ENCODE peak calls at places on chromosomes 7 and 10, in four cellular contexts. J is aorta, X is psoas muscle, N is heart right ventricle. D is an unnamed sample.

GRCh38 chr10:127937069-127937468 is 30.2 kb downstream of the PTPRE start:
- DNase-seq in J (no peak), X (no peak), N (no peak), D (no peak)

GRCh38 chr10:132519382-132520146 is 18.0 kb upstream of the INPP5A start:
- DNase-seq in J (peak; percentile 75), X (peak; percentile 67), N (peak; percentile 72), D (peak; percentile 21)

GRCh38 chr7:123948122-123948521 is 23.1 kb downstream of the SPAM1 start:
- DNase-seq in J (no peak), X (no peak), N (no peak), D (no peak)

GRCh38 chr7:123718773-123719480 is 29.9 kb downstream of the WASL start:
- DNase-seq in J (no peak), X (no peak), N (no peak), D (no peak)

GRCh38 chr7:118080947-118081346 is 103.0 kb upstream of the LSM8 start:
- DNase-seq in J (no peak), X (no peak), N (no peak), D (no peak)

GRCh38 chr10:122062831-122063674 is 74.1 kb downstream of the TACC2 start:
- DNase-seq in J (peak; percentile 87), X (peak; percentile 94), N (peak; percentile 85), D (peak; percentile 93)

GRCh38 chr7:123769371-123769770 is 20.6 kb upstream of the WASL start:
- DNase-seq in J (no peak), X (no peak), N (peak; percentile 45), D (no peak)

GRCh38 chr10:124165827-124166226 is 72.4 kb upstream of the CHST15 start:
- DNase-seq in J (no peak), X (no peak), N (no peak), D (no peak)

GRCh38 chr10:70190581-70190980 is 20.3 kb upstream of the SAR1A start:
- DNase-seq in J (no peak), X (no peak), N (no peak), D (no peak)

GRCh38 chr7:22074961-22075360 is 129.3 kb upstream of the CDCA7L start:
- DNase-seq in J (no peak), X (no peak), N (no peak), D (no peak)

GRCh38 chr10:58291538-58292174 is 22.7 kb downstream of the CISD1 start:
- DNase-seq in J (no peak), X (no peak), N (no peak), D (no peak)
- H3K4me1 ChIP-seq in J (no peaks in the 10 kb centered on the region), X (no peaks in the 10 kb centered on the region), N (no peaks in the 10 kb centered on the region), D (no peaks in the 10 kb centered on the region)

DNA sequence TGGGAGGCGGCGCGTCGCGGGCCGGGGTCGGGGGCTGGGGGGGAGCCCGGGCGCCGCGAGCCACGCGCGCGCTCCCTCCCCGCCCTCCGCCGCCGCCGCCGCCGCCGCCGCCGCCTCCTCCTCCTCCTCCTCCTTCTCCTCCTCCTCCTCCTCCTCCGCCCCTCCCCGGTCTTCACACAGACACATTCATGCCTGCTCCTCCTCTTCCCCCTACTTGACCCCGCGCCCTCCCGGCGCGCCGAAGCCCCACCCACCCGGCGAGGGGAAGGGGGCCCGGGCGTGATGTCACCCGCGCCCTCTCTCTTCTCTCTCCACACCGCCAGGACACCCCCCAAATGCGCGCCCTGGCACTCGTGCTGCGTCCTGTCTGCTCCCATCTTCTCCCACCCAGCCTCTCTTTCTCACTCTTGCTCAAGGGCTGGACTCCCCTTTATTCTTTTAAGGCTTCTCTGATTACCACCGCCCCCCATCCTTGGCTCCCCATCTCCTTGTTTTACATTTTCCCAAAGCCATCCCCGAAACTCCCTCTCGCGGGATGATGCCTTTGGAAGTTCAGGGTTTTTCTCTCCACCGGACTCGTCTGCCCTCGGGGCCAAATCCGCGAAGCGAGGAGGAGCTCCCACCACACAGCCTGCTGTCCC is 1.0 kb upstream of the GLI3 start:
- DNase-seq in J (peak; percentile 86), X (peak; percentile 90), N (peak; percentile 76), D (peak; percentile 73)
- H3K27ac ChIP-seq in J (peak overlapping the region; percentile 68), X (peak overlapping the region; percentile 81), N (peak overlapping the region; percentile 77), D (peak overlapping the region; percentile 88)

GRCh38 chr10:110661292-110661691 is 17.2 kb downstream of the RBM20 start:
- DNase-seq in J (no peak), X (no peak), N (no peak), D (no peak)

GRCh38 chr10:110659558-110659957 is 15.4 kb downstream of the RBM20 start:
- DNase-seq in J (no peak), X (no peak), N (no peak), D (no peak)

GRCh38 chr10:110656612-110657011 is 12.5 kb downstream of the RBM20 start:
- DNase-seq in J (no peak), X (no peak), N (no peak), D (no peak)

GRCh38 chr10:110655286-110655685 is 11.2 kb downstream of the RBM20 start:
- DNase-seq in J (no peak), X (no peak), N (no peak), D (no peak)

DNA sequence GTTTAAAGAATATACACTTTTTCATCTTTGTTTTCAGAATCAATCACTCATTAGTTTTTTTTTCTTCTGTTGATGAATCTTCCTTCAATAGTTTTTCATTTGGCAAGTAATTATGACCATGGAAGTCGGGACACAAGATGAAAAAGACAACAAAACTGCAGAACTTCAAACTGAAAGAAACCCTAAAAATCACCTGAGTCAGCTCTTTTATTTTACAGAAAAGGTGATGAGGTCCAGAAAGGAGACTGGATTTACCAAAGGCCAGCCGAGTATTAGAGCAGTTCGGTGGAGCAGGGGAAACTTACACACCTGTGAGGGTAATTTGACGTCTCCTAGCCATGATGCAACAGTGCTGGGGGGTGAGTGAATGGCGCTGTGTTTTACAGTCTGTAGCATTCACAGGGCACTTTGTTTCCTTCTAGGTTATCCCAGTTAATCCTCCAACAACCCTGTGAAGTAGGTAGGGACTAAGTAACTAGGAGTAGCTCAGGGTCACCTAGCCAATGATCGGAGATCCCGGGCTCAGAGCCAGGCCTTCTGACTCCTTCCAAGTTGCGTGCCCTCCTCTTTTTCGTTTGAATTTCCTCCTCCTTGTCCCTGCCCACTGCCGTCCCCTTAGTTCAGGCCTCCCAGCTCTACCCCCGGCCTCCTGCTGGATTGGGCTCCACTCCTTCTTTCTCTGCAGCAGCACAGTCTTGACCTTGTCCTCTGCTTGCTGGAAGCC is 14.0 kb downstream of the RBM20 start:
- DNase-seq in J (no peak), X (no peak), N (no peak), D (no peak)
- H3K4me1 ChIP-seq in J (no peaks in the 10 kb centered on the region), X (peaks cover 32% of the 10 kb centered on the region), N (peaks cover 71% of the 10 kb centered on the region), D (peaks cover 9% of the 10 kb centered on the region)

DNA sequence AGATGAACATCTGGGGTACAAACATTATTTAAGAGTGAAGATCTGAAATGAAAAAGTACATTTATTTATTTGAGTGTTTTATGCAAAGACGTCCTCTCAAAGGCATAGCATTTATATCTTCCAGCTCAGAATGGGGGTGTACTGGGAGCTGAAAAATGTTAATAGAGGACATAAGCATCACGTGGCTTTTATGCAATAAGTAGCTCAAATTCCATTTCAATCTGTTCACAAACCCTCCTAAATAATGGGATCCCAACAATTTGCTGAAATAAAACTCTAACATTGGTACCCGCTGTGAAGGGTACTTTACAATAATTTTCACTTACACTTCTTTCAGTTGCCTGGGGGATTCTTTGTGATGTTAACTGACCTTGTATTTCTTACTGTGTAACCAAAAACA is 172.0 kb downstream of the TAX1BP1 start:
- DNase-seq in J (no peak), X (no peak), N (no peak), D (no peak)
- H3K27ac ChIP-seq in J (no peak overlapping the region), X (no peak overlapping the region), N (no peak overlapping the region), D (no peak overlapping the region)

D was measured in gastrocnemius medialis.